ENCODE peak calls at places on chromosomes 6 and 20, in six cellular contexts. K, C, M, S, G and I are unnamed samples.

GRCh38 chr20:15627501-15627903 is 945.7 kb downstream of the KIF16B start:
- DNase-seq in K (no peak), C (no peak), M (no peak), S (peak), G (no peak), I (no peak)

GRCh38 chr6:3231213-3232016 is 4.0 kb upstream of the TUBB2B start:
- DNase-seq in K (peak), C (no peak), M (no peak), S (peak), G (peak), I (no peak)

GRCh38 chr6:132362318-132363185 is 38.7 kb downstream of the MOXD1 start:
- DNase-seq in K (no peak), C (no peak), M (no peak), S (no peak), G (peak), I (peak)

GRCh38 chr6:35474129-35474977 is 6.2 kb downstream of the RPL10A start:
- DNase-seq in K (no peak), C (no peak), M (no peak), S (peak), G (no peak), I (no peak)

GRCh38 chr6:44478591-44479254 is 91.2 kb downstream of the CDC5L start:
- DNase-seq in K (no peak), C (no peak), M (no peak), S (no peak), G (no peak), I (no peak)

GRCh38 chr6:168083142-168083885 is 4.3 kb upstream of the FRMD1 start:
- DNase-seq in K (no peak), C (no peak), M (no peak), S (no peak), G (no peak), I (no peak)

GRCh38 chr6:167300902-167301425 is 9.8 kb downstream of the UNC93A start:
- DNase-seq in K (no peak), C (no peak), M (no peak), S (no peak), G (no peak), I (no peak)

GRCh38 chr6:24848461-24848860 is 49.7 kb upstream of the ARMH2 start:
- DNase-seq in K (no peak), C (no peak), M (no peak), S (no peak), G (no peak), I (no peak)

GRCh38 chr6:39088331-39088730 is 26.7 kb downstream of the SAYSD1 start:
- DNase-seq in K (peak), C (no peak), M (peak), S (no peak), G (peak), I (no peak)

GRCh38 chr6:21732731-21733130 is 139.2 kb downstream of the SOX4 start:
- DNase-seq in K (no peak), C (no peak), M (no peak), S (no peak), G (no peak), I (no peak)

GRCh38 chr6:89298680-89299450 is 16.2 kb downstream of the GABRR2 start:
- DNase-seq in K (peak), C (peak), M (no peak), S (no peak), G (peak), I (no peak)

DNA sequence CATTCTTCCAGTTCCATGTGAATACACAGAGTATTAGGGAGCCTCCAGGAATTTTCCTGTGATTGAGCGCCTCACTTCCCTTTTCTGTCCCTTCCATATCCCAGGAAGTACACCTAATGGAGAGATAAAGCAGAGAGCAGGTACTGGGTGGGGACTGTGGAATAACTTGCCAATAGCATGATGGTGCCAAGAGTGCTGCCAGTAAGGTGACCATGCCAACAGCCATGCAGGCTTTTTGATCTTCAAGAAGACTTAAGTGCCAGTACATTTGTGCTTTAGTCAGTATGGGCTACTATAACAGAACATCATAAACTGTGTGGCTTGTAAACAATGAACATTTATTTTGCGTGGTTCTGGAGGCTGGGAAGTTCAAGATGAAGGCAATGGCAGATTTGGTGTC is 160.2 kb upstream of the RIMS1 start:
- DNase-seq in K (no peak), C (no peak), M (no peak), S (no peak), G (no peak), I (no peak)
- TF ChIP-seq POLR2AphosphoS5 in K (no peak), C (no peak), M (no peak), S (no peak), G (no peak), I (no peak)

GRCh38 chr20:59139998-59140397 is 23.6 kb upstream of the ZNF831 start:
- DNase-seq in K (no peak), C (no peak), M (no peak), S (no peak), G (no peak), I (no peak)

GRCh38 chr20:59136027-59136426 is 27.6 kb upstream of the ZNF831 start:
- DNase-seq in K (no peak), C (no peak), M (no peak), S (no peak), G (no peak), I (no peak)

GRCh38 chr20:59135093-59135492 is 28.5 kb upstream of the ZNF831 start:
- DNase-seq in K (no peak), C (no peak), M (no peak), S (no peak), G (no peak), I (no peak)

GRCh38 chr20:59138114-59138602 is 25.5 kb upstream of the ZNF831 start:
- DNase-seq in K (no peak), C (no peak), M (no peak), S (no peak), G (no peak), I (no peak)

DNA sequence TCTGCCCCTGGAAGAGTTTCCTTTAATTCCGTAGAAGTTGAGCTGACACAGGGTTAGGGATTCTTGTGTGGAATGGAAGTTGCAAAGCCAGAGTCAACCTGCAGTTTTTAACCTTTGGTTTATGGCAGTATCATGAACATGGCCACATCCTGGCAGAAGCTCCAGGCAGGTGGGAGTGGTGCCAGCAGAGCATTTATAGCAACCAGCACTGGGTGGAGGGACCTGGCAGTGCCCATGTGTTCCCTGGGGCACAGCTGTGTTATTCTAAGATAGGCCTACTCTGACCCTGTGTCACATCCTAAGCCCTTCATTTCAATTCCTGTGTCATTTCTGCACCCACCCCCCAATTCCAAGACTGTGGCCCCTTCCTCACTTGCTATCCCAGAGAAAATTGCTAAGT is 26.1 kb upstream of the ZNF831 start:
- DNase-seq in K (no peak), C (no peak), M (no peak), S (no peak), G (no peak), I (no peak)
- H3K27ac ChIP-seq in K (no peak), C (no peak), M (no peak), S (no peak), G (no peak), I (no peak)

GRCh38 chr6:111605100-111605748 is 454 bp downstream of the TRAF3IP2 start:
- DNase-seq in K (no peak), C (no peak), M (peak), S (peak), G (peak), I (no peak)

GRCh38 chr6:111601875-111602274 is 3.8 kb downstream of the TRAF3IP2 start:
- DNase-seq in K (no peak), C (no peak), M (no peak), S (no peak), G (peak), I (no peak)

GRCh38 chr6:111602481-111603404 is 2.9 kb downstream of the TRAF3IP2 start:
- DNase-seq in K (no peak), C (no peak), M (no peak), S (no peak), G (peak), I (no peak)

GRCh38 chr6:111604259-111605099 is 1.2 kb downstream of the TRAF3IP2 start:
- DNase-seq in K (no peak), C (no peak), M (no peak), S (peak), G (peak), I (no peak)

DNA sequence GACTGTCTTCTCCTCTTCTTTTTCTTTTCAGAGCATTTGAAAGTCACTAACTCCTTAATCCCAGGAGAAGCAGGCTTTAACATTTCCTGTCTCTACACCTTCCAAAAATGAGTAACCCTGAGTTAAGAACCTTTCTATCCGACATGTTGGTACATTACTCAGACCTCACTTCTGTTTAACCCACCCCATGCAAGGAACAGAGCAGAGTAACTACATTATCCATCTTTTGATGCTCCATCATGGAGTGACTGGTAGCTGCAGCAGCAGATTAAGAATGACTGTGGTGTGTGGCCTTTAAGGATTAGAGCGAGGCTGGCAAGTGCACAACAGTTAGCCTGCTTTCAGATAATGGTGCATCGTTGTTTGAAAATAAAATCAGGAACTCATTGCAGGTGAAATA is 2.0 kb downstream of the TRAF3IP2 start:
- DNase-seq in K (no peak), C (no peak), M (no peak), S (no peak), G (no peak), I (no peak)
- H3K9ac ChIP-seq in K (no peak), C (no peak), M (no peak), S (no peak), G (peak), I (no peak)

GRCh38 chr6:6700871-6701270 is 112.4 kb downstream of the LY86 start:
- DNase-seq in K (no peak), C (no peak), M (no peak), S (no peak), G (no peak), I (no peak)
- TF ChIP-seq POLR2AphosphoS5 in K (no peak), C (no peak), M (no peak), S (no peak), G (no peak), I (no peak)

DNA sequence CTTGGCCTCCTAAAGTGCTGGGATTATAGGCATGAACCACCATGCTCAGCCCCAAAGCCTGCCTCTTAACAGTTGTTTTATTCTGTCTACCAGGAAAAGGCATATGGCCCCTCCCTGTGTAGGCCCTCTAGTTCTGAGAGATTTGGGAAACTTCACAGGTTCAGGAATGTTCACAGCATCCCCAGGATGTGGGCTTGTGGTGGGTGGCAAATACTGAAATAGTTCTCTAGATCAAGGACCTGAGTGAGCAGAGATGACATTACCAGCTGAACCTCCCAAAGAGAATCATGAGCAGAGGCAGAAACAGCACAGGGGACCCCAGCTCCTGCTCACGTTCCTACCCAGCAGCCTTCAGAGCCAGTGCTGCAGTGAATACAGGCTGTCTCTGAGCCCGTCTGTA is 99.6 kb downstream of the SSR1 start:
- DNase-seq in K (no peak), C (no peak), M (no peak), S (no peak), G (no peak), I (no peak)
- H3K27ac ChIP-seq in K (no peak), C (no peak), M (no peak), S (no peak), G (no peak), I (peak)

GRCh38 chr6:125201961-125202729 is 48.6 kb downstream of the TPD52L1 start:
- DNase-seq in K (no peak), C (peak), M (peak), S (no peak), G (peak), I (no peak)
- H3K9ac ChIP-seq in K (no peak), C (peak), M (no peak), S (no peak), G (no peak), I (peak)

DNA sequence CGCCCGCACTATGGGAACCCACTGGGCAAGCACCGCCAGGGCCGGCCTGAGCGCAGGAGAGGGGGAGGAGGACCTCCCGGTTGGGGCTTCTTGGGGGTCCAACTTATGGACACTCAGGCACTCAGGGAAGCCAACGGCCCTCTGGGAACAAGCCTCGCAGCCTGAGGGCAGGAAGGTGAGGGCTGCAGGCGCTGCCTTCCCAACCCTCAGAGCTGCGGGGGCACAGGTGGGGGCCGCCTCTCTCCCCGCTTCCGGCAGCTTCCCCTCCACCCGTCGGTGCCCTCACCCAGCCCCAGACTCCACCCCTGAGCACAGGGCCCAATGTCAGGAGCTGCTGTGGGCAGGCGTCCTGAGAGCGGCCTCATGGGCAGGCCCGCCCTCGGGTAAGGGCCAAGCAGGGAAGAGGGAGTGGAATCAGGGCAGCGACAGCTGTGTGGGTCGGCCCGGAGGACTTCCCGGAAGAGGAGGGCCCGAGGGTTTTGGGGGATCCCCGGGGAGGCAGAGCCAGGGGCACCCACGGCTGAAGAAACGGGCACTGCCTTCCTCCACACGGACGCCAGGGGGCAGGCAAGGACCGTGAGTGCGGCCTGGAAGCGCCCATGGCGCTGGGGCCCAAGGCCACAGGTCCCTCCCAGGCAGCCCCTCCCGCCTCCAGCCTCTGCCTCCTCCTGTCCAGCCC is 488 bp upstream of the PTK6 start:
- DNase-seq in K (peak), C (peak), M (peak), S (peak), G (peak), I (no peak)
- TF ChIP-seq POLR2AphosphoS5 in K (peak), C (peak), M (no peak), S (no peak), G (peak), I (no peak)

DNA sequence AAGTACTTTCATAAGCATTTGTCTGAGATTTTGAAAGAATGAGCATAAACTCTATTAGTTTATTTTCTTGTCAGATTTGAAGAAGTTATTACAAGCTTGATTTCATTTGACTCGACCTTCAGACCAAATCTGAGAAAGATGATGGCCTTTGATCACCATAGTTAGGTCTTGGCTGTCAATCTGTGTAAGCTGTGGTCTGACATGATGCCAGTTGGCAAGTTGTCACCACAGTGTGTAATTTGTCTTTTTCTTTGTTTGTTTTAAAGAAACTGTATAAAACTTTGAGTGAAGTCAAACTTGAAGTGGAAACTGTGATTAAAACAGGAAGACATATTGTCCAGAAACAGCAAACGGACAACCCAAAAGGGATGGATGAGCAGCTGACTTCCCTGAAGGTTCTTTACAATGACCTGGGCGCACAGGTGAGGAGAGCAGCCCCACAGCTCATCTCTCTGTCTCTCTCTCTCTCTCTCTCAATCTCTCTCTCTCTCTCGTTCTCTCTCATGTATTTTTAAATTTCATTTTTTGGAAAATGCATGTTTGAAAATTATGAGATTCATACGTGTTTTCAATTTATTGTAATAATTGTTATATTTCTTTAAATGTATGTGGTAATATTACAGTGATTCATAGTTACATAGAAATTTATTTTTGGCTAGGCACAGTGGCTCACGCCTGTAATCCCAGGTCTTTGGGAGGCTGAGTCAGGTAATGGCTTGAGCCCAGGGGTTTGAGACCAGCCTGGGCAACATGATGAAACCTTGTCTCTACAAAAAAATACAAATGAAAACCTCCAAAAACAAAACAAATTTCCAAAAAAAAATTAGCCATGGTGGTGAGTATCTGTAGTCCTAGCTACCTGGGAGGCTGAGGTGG is 208.1 kb downstream of the UTRN start:
- DNase-seq in K (no peak), C (no peak), M (no peak), S (no peak), G (no peak), I (no peak)
- H3K27ac ChIP-seq in K (no peak), C (no peak), M (no peak), S (no peak), G (no peak), I (no peak)

DNA sequence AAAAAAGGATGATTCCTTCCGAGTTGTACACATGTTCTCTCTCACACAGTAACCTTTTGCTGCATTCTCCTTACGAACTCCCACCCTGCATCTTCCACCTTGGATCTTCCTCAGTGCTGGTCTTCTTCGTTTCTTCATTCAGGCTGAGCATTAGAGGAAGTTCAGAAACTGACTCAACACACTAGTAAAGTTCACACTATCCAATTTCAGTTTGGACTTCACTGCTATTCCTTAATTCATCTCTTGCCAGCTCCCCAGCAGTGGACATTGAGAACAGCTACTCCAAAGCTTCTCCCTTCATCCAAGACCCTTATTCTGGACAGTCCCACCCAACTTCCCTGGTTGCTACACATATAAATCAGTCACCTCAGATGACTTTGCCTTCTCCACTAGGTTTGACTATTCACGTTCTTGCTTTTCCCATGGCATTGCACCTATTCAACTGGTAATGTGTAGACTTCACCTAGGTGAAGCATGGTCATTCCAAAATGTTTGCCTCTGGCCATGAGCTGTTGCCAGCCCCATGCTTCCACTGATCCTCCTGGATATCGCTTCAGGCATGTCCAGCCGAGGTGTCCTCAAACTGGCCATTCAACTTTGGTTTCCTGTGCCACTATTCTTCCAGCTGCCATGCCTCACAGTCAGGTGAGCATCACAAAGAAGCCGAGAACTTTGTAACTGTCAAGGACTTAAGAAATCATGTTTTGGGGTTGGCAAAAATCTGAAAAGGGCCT is 103.9 kb upstream of the EMILIN3 start:
- DNase-seq in K (no peak), C (no peak), M (no peak), S (no peak), G (no peak), I (no peak)
- H3K9ac ChIP-seq in K (no peak), C (no peak), M (no peak), S (no peak), G (no peak), I (no peak)

GRCh38 chr6:137731960-137732616 is 135.0 kb upstream of the TNFAIP3 start:
- DNase-seq in K (peak), C (no peak), M (no peak), S (no peak), G (peak), I (no peak)
- TF ChIP-seq POLR2AphosphoS5 in K (peak), C (no peak), M (no peak), S (no peak), G (no peak), I (no peak)